ENCODE peak calls at places on chromosomes 3 and 15, in four cellular contexts. One of them, this sample, is unnamed.

GRCh38 chr3:196120291-196120951 is 38.5 kb upstream of the TFRC start:
- DNase-seq in GM12865: peak; percentile 60
- DNase-seq in colonic mucosa: no peak
- DNase-seq in BE2C: no peak
- DNase-seq in this sample: no peak

GRCh38 chr15:86541540-86541939 is 461.9 kb downstream of the AGBL1 start:
- DNase-seq in GM12865: no peak
- DNase-seq in colonic mucosa: no peak
- DNase-seq in BE2C: no peak
- DNase-seq in this sample: no peak

GRCh38 chr15:57122080-57122845 is 203.8 kb downstream of the TCF12 start:
- DNase-seq in GM12865: no peak
- DNase-seq in colonic mucosa: no peak
- DNase-seq in BE2C: no peak
- DNase-seq in this sample: no peak

GRCh38 chr3:183845608-183846288 is 20.4 kb upstream of the MAP6D1 start:
- DNase-seq in GM12865: no peak
- DNase-seq in colonic mucosa: no peak
- DNase-seq in BE2C: no peak
- DNase-seq in this sample: peak; percentile 31

GRCh38 chr3:8954938-8955763 is 8.1 kb downstream of the RAD18 start:
- DNase-seq in GM12865: peak; percentile 68
- DNase-seq in colonic mucosa: no peak
- DNase-seq in BE2C: no peak
- DNase-seq in this sample: no peak

GRCh38 chr3:45670995-45671394 is 18.2 kb upstream of the SACM1L start:
- DNase-seq in GM12865: no peak
- DNase-seq in colonic mucosa: no peak
- DNase-seq in BE2C: no peak
- DNase-seq in this sample: peak; percentile 80

GRCh38 chr3:189652042-189652441 is 20.9 kb downstream of the TP63 start:
- DNase-seq in GM12865: peak; percentile 5
- DNase-seq in colonic mucosa: peak; percentile 22
- DNase-seq in BE2C: peak; percentile 6
- DNase-seq in this sample: peak; percentile 35

GRCh38 chr15:69140306-69140705 is 20.1 kb upstream of the GLCE start:
- DNase-seq in GM12865: no peak
- DNase-seq in colonic mucosa: no peak
- DNase-seq in BE2C: peak; percentile 28
- DNase-seq in this sample: no peak

GRCh38 chr3:169041677-169042171 is 621.8 kb downstream of the MECOM start:
- DNase-seq in GM12865: no peak
- DNase-seq in colonic mucosa: no peak
- DNase-seq in BE2C: no peak
- DNase-seq in this sample: peak; percentile 82

GRCh38 chr3:138081371-138082084 is 33.9 kb downstream of the DZIP1L start:
- DNase-seq in GM12865: no peak
- DNase-seq in colonic mucosa: no peak
- DNase-seq in BE2C: no peak
- DNase-seq in this sample: peak; percentile 83

GRCh38 chr15:53978248-53978906 is at the start of gene UNC13C:
- DNase-seq in GM12865: peak; percentile 9
- DNase-seq in colonic mucosa: peak; percentile 17
- DNase-seq in BE2C: peak; percentile 56
- DNase-seq in this sample: no peak

GRCh38 chr15:96321422-96322391 is 8.8 kb upstream of the NR2F2 start:
- DNase-seq in GM12865: no peak
- DNase-seq in colonic mucosa: peak; percentile 19
- DNase-seq in BE2C: no peak
- DNase-seq in this sample: peak; percentile 26

GRCh38 chr15:75836953-75837321 is 6.3 kb upstream of the UBE2Q2 start:
- DNase-seq in GM12865: peak; percentile 88
- DNase-seq in colonic mucosa: no peak
- DNase-seq in BE2C: no peak
- DNase-seq in this sample: peak; percentile 88

GRCh38 chr3:58322793-58323192 is 9.9 kb upstream of the PXK start:
- DNase-seq in GM12865: no peak
- DNase-seq in colonic mucosa: no peak
- DNase-seq in BE2C: no peak
- DNase-seq in this sample: peak; percentile 13

GRCh38 chr15:88400591-88400990 is 66.6 kb downstream of the MRPL46 start:
- DNase-seq in GM12865: no peak
- DNase-seq in colonic mucosa: no peak
- DNase-seq in BE2C: no peak
- DNase-seq in this sample: no peak

GRCh38 chr15:56838085-56838484 is 80.4 kb upstream of the TCF12 start:
- DNase-seq in GM12865: peak; percentile 38
- DNase-seq in colonic mucosa: no peak
- DNase-seq in BE2C: no peak
- DNase-seq in this sample: no peak

GRCh38 chr3:195247863-195248189 is 23.1 kb downstream of the XXYLT1 start:
- DNase-seq in GM12865: no peak
- DNase-seq in colonic mucosa: no peak
- DNase-seq in BE2C: no peak
- DNase-seq in this sample: no peak

GRCh38 chr3:44068753-44069152 is 172.9 kb upstream of the TOPAZ1 start:
- DNase-seq in GM12865: no peak
- DNase-seq in colonic mucosa: no peak
- DNase-seq in BE2C: no peak
- DNase-seq in this sample: no peak

GRCh38 chr3:20546636-20547035 is 360.6 kb upstream of the SGO1 start:
- DNase-seq in GM12865: no peak
- DNase-seq in colonic mucosa: no peak
- DNase-seq in BE2C: no peak
- DNase-seq in this sample: no peak

GRCh38 chr3:197501879-197502620 is 53.7 kb downstream of the BDH1 start:
- DNase-seq in GM12865: peak; percentile 89
- DNase-seq in colonic mucosa: peak; percentile 89
- DNase-seq in BE2C: no peak
- DNase-seq in this sample: peak; percentile 58

GRCh38 chr3:66386925-66387650 is 113.7 kb downstream of the LRIG1 start:
- DNase-seq in GM12865: peak; percentile 83
- DNase-seq in colonic mucosa: peak; percentile 8
- DNase-seq in BE2C: no peak
- DNase-seq in this sample: no peak

GRCh38 chr3:42179110-42179725 is 86.8 kb downstream of the CCK start:
- DNase-seq in GM12865: no peak
- DNase-seq in colonic mucosa: peak; percentile 62
- DNase-seq in BE2C: no peak
- DNase-seq in this sample: peak; percentile 89
- H3K4me3 ChIP-seq in GM12865: no peak overlapping the region
- H3K4me3 ChIP-seq in colonic mucosa: no peak overlapping the region
- H3K4me3 ChIP-seq in BE2C: no peak overlapping the region
- H3K4me3 ChIP-seq in this sample: no peak overlapping the region

GRCh38 chr3:185778069-185778468 is 46.8 kb downstream of the IGF2BP2 start:
- DNase-seq in GM12865: no peak
- DNase-seq in colonic mucosa: no peak
- DNase-seq in BE2C: no peak
- DNase-seq in this sample: no peak

GRCh38 chr3:185784317-185784716 is 40.5 kb downstream of the IGF2BP2 start:
- DNase-seq in GM12865: no peak
- DNase-seq in colonic mucosa: no peak
- DNase-seq in BE2C: no peak
- DNase-seq in this sample: no peak

GRCh38 chr3:185778821-185779220 is 46.0 kb downstream of the IGF2BP2 start:
- DNase-seq in GM12865: no peak
- DNase-seq in colonic mucosa: no peak
- DNase-seq in BE2C: no peak
- DNase-seq in this sample: no peak

GRCh38 chr3:185779461-185779860 is 45.4 kb downstream of the IGF2BP2 start:
- DNase-seq in GM12865: no peak
- DNase-seq in colonic mucosa: no peak
- DNase-seq in BE2C: no peak
- DNase-seq in this sample: no peak

DNA sequence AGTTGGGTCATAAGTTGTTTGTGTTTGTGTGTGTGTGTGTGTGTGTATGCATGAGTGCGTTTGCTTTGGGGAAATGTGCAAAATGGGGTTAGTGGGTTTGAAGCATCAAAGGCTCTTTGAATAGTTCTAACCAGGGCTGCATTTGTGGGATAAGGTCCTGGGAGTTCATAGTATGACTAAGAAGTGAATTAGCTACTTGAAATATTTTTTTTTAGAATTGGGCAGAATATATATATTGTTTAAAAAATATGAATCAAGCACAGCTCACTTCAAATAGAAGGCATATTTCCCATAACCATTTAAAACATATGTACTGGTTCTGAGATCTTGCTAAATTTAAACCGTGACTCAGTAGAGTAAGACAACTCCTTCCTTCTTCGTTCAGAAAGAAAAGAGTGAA is 43.1 kb downstream of the IGF2BP2 start:
- DNase-seq in GM12865: peak; percentile 5
- DNase-seq in colonic mucosa: no peak
- DNase-seq in BE2C: no peak
- DNase-seq in this sample: peak; percentile 80
- TF ChIP-seq CTCF in GM12865: no peak
- TF ChIP-seq CTCF in colonic mucosa: no peak
- TF ChIP-seq CTCF in BE2C: no peak
- TF ChIP-seq CTCF in this sample: no peak

GRCh38 chr15:89774492-89774891 is 1.6 kb upstream of the MESP2 start:
- DNase-seq in GM12865: no peak
- DNase-seq in colonic mucosa: no peak
- DNase-seq in BE2C: no peak
- DNase-seq in this sample: no peak

GRCh38 chr15:89777073-89777820 is 1.1 kb downstream of the MESP2 start:
- DNase-seq in GM12865: no peak
- DNase-seq in colonic mucosa: no peak
- DNase-seq in BE2C: no peak
- DNase-seq in this sample: no peak

GRCh38 chr15:89775815-89776214 is 317 bp upstream of the MESP2 start:
- DNase-seq in GM12865: no peak
- DNase-seq in colonic mucosa: no peak
- DNase-seq in BE2C: no peak
- DNase-seq in this sample: no peak

GRCh38 chr15:89777821-89778380 is 1.8 kb downstream of the MESP2 start:
- DNase-seq in GM12865: no peak
- DNase-seq in colonic mucosa: no peak
- DNase-seq in BE2C: peak; percentile 51
- DNase-seq in this sample: no peak

GRCh38 chr15:89776274-89777072 is at the start of gene MESP2:
- DNase-seq in GM12865: peak; percentile 85
- DNase-seq in colonic mucosa: peak; percentile 85
- DNase-seq in BE2C: peak; percentile 86
- DNase-seq in this sample: peak; percentile 74
- H3K4me3 ChIP-seq in GM12865: peak within 1 kb of the TSS; percentile 49
- H3K4me3 ChIP-seq in colonic mucosa: peak within 1 kb of the TSS; percentile 30
- H3K4me3 ChIP-seq in BE2C: peak within 1 kb of the TSS; percentile 24
- H3K4me3 ChIP-seq in this sample: peak within 1 kb of the TSS; percentile 27

GRCh38 chr3:54781728-54782127 is 146.1 kb downstream of the LRTM1 start:
- DNase-seq in GM12865: no peak
- DNase-seq in colonic mucosa: no peak
- DNase-seq in BE2C: no peak
- DNase-seq in this sample: no peak
- TF ChIP-seq CTCF in GM12865: no peak
- TF ChIP-seq CTCF in colonic mucosa: no peak
- TF ChIP-seq CTCF in BE2C: no peak
- TF ChIP-seq CTCF in this sample: no peak

DNA sequence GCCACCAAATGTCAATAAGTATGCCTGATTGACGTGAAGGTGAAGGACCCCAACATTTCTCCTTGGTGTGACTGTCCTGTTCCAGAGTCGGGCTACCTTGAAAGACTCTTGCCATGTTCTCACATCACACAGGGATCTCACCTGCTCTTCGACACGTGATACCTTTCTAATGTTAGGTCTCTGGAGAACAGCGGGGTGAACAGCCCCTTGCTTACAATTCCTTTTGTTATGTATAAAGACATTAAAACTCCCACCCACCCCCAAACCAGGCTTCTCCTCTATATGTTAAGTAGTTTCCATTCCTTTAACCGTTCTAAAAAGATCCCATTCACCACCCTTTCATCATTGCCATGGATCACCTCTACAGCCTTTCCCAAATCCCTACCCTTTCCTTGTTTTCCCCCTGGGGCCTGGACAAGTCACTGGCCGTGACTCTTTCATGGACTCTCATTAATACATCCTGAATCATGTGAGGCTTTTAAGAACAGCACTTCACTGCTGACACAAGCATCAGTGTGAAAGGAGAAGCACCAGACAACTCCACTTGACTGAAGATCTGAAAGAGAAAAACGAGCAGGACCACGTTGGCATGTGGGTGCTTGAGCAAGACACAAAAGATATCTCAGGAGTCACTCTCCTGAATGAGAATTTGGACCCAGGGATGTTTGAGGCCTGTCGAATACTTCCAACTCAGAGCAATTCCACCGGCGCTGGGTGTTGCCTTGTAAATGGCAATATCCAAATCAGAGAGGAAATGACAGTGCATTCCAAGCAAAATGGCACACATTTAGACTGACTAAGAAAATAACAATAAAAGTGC is 115.0 kb downstream of the FOXP1 start:
- DNase-seq in GM12865: no peak
- DNase-seq in colonic mucosa: no peak
- DNase-seq in BE2C: no peak
- DNase-seq in this sample: no peak
- H3K4me3 ChIP-seq in GM12865: no peak overlapping the region
- H3K4me3 ChIP-seq in colonic mucosa: no peak overlapping the region
- H3K4me3 ChIP-seq in BE2C: no peak overlapping the region
- H3K4me3 ChIP-seq in this sample: no peak overlapping the region

GRCh38 chr3:160006282-160007163 is 17.9 kb downstream of the IL12A start:
- DNase-seq in GM12865: peak; percentile 78
- DNase-seq in colonic mucosa: peak; percentile 43
- DNase-seq in BE2C: peak; percentile 61
- DNase-seq in this sample: peak; percentile 82
- TF ChIP-seq CTCF in GM12865: peak; percentile 73
- TF ChIP-seq CTCF in colonic mucosa: peak; percentile 55
- TF ChIP-seq CTCF in BE2C: peak; percentile 99
- TF ChIP-seq CTCF in this sample: peak; percentile 99

GRCh38 chr15:92580933-92581445 is 74.6 kb downstream of the FAM174B start:
- DNase-seq in GM12865: no peak
- DNase-seq in colonic mucosa: no peak
- DNase-seq in BE2C: no peak
- DNase-seq in this sample: no peak
- H3K4me3 ChIP-seq in GM12865: no peak overlapping the region
- H3K4me3 ChIP-seq in colonic mucosa: no peak overlapping the region
- H3K4me3 ChIP-seq in BE2C: no peak overlapping the region
- H3K4me3 ChIP-seq in this sample: no peak overlapping the region

GRCh38 chr15:90690585-90690984 is 26.6 kb upstream of the BLM start:
- DNase-seq in GM12865: no peak
- DNase-seq in colonic mucosa: no peak
- DNase-seq in BE2C: no peak
- DNase-seq in this sample: no peak
- TF ChIP-seq CTCF in GM12865: no peak
- TF ChIP-seq CTCF in colonic mucosa: no peak
- TF ChIP-seq CTCF in BE2C: no peak
- TF ChIP-seq CTCF in this sample: no peak